ENCODE peak calls at places on chromosomes 4 and X, in four cellular contexts. One of them, this sample, is unnamed.

GRCh38 chrX:107818900-107819521 is 6.7 kb upstream of the MID2 start:
- DNase-seq in GM12891: no peak
- DNase-seq in suprapubic skin: no peak
- DNase-seq in HepG2: no peak
- DNase-seq in this sample: no peak

GRCh38 chrX:95907081-95907480 is 777.6 kb upstream of the DIAPH2 start:
- DNase-seq in GM12891: no peak
- DNase-seq in suprapubic skin: no peak
- DNase-seq in HepG2: no peak
- DNase-seq in this sample: no peak

GRCh38 chr4:2273657-2274319 is 11.9 kb upstream of the MXD4 start:
- DNase-seq in GM12891: no peak
- DNase-seq in suprapubic skin: no peak
- DNase-seq in HepG2: no peak
- DNase-seq in this sample: no peak

GRCh38 chr4:70913947-70914445 is 11.8 kb downstream of the MOB1B start:
- DNase-seq in GM12891: no peak
- DNase-seq in suprapubic skin: no peak
- DNase-seq in HepG2: no peak
- DNase-seq in this sample: no peak

GRCh38 chr4:127601029-127601428 is 31.7 kb upstream of the INTU start:
- DNase-seq in GM12891: no peak
- DNase-seq in suprapubic skin: no peak
- DNase-seq in HepG2: no peak
- DNase-seq in this sample: no peak

GRCh38 chr4:98996056-98996941 is 778 bp downstream of the METAP1 start:
- DNase-seq in GM12891: peak
- DNase-seq in suprapubic skin: no peak
- DNase-seq in HepG2: peak
- DNase-seq in this sample: no peak

GRCh38 chr4:109171098-109171497 is 131.4 kb downstream of the COL25A1 start:
- DNase-seq in GM12891: no peak
- DNase-seq in suprapubic skin: no peak
- DNase-seq in HepG2: no peak
- DNase-seq in this sample: no peak

GRCh38 chr4:26912810-26913209 is 52.2 kb downstream of the STIM2 start:
- DNase-seq in GM12891: no peak
- DNase-seq in suprapubic skin: no peak
- DNase-seq in HepG2: no peak
- DNase-seq in this sample: no peak

GRCh38 chr4:1195894-1196401 is 23.6 kb upstream of the SPON2 start:
- DNase-seq in GM12891: peak
- DNase-seq in suprapubic skin: no peak
- DNase-seq in HepG2: no peak
- DNase-seq in this sample: peak

GRCh38 chrX:46873746-46874145 is 36.9 kb downstream of the RP2 start:
- DNase-seq in GM12891: no peak
- DNase-seq in suprapubic skin: no peak
- DNase-seq in HepG2: no peak
- DNase-seq in this sample: no peak

GRCh38 chr4:26533685-26534084 is 43.4 kb upstream of the CCKAR start:
- DNase-seq in GM12891: no peak
- DNase-seq in suprapubic skin: no peak
- DNase-seq in HepG2: no peak
- DNase-seq in this sample: no peak

GRCh38 chrX:87679849-87680248 is 162.2 kb downstream of the KLHL4 start:
- DNase-seq in GM12891: no peak
- DNase-seq in suprapubic skin: no peak
- DNase-seq in HepG2: no peak
- DNase-seq in this sample: no peak

GRCh38 chrX:44529315-44529714 is 13.3 kb downstream of the FUNDC1 start:
- DNase-seq in GM12891: no peak
- DNase-seq in suprapubic skin: no peak
- DNase-seq in HepG2: no peak
- DNase-seq in this sample: no peak

GRCh38 chr4:4861592-4862551 is 2.4 kb downstream of the MSX1 start:
- DNase-seq in GM12891: no peak
- DNase-seq in suprapubic skin: no peak
- DNase-seq in HepG2: no peak
- DNase-seq in this sample: no peak

GRCh38 chrX:153878969-153879653 is 6.9 kb downstream of the L1CAM start:
- DNase-seq in GM12891: no peak
- DNase-seq in suprapubic skin: no peak
- DNase-seq in HepG2: no peak
- DNase-seq in this sample: no peak

GRCh38 chrX:96372313-96373046 is 312.2 kb upstream of the DIAPH2 start:
- DNase-seq in GM12891: peak
- DNase-seq in suprapubic skin: no peak
- DNase-seq in HepG2: peak
- DNase-seq in this sample: no peak

GRCh38 chr4:63764400-63764799 is 644.9 kb downstream of the TECRL start:
- DNase-seq in GM12891: no peak
- DNase-seq in suprapubic skin: no peak
- DNase-seq in HepG2: no peak
- DNase-seq in this sample: no peak

GRCh38 chr4:105280338-105280809 is 133.7 kb downstream of the TET2 start:
- DNase-seq in GM12891: no peak
- DNase-seq in suprapubic skin: no peak
- DNase-seq in HepG2: no peak
- DNase-seq in this sample: no peak

GRCh38 chr4:11480683-11481082 is 52.0 kb upstream of the HS3ST1 start:
- DNase-seq in GM12891: no peak
- DNase-seq in suprapubic skin: no peak
- DNase-seq in HepG2: no peak
- DNase-seq in this sample: peak

GRCh38 chr4:95095352-95095974 is 337.7 kb downstream of the BMPR1B start:
- DNase-seq in GM12891: no peak
- DNase-seq in suprapubic skin: no peak
- DNase-seq in HepG2: peak
- DNase-seq in this sample: no peak

GRCh38 chr4:83207497-83208105 is 77.0 kb downstream of the COQ2 start:
- DNase-seq in GM12891: no peak
- DNase-seq in suprapubic skin: no peak
- DNase-seq in HepG2: no peak
- DNase-seq in this sample: no peak

GRCh38 chr4:102263024-102263787 is 82.1 kb downstream of the SLC39A8 start:
- DNase-seq in GM12891: no peak
- DNase-seq in suprapubic skin: no peak
- DNase-seq in HepG2: peak
- DNase-seq in this sample: no peak

GRCh38 chr4:89316931-89317366 is 9.3 kb upstream of the GPRIN3 start:
- DNase-seq in GM12891: no peak
- DNase-seq in suprapubic skin: no peak
- DNase-seq in HepG2: no peak
- DNase-seq in this sample: no peak

DNA sequence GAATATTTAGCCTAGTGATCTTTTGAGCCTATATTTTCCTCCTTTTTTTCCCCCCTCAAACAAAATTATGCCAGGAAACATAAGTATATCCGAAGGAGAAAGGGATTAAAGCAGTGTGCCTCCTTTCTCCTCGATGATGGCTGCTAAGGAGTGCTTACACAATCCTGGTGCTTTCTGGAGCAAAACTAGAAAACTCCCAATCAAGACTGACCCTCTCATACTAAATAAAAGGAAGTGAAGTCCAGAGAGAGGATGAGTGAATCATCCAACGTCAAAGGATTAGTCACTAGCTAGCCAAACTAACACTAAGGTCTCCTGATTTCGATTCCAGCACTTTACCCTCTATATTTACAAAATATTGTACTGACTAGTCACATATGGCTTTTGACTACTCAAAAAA is 146.8 kb downstream of the PPP3CA start:
- DNase-seq in GM12891: no peak
- DNase-seq in suprapubic skin: no peak
- DNase-seq in HepG2: peak
- DNase-seq in this sample: no peak
- TF ChIP-seq POLR2AphosphoS5 in GM12891: no peak
- TF ChIP-seq POLR2AphosphoS5 in suprapubic skin: no peak
- TF ChIP-seq POLR2AphosphoS5 in HepG2: no peak
- TF ChIP-seq POLR2AphosphoS5 in this sample: no peak

DNA sequence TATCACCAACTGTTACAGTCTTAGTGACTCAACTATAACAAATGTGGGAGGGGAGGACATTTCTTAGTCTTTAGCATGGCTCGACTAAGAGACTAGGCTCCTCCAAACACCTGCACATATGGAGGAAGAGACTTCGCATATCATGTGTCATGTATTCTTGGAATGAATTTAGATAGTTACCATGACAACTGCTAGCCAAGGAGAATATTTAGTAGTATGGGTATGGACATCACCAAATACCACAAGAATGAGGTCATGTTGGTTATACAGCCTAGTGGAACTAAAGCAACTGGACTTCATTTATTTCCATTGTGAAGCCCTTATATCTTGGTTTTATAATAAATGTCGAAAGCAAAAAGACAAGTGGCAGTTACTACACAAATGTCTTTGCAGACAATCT is 512.3 kb downstream of the CFAP47 start:
- DNase-seq in GM12891: no peak
- DNase-seq in suprapubic skin: no peak
- DNase-seq in HepG2: no peak
- DNase-seq in this sample: no peak
- TF ChIP-seq POLR2AphosphoS5 in GM12891: no peak
- TF ChIP-seq POLR2AphosphoS5 in suprapubic skin: no peak
- TF ChIP-seq POLR2AphosphoS5 in HepG2: no peak
- TF ChIP-seq POLR2AphosphoS5 in this sample: no peak

GRCh38 chr4:7929530-7929951 is 10.1 kb downstream of the AFAP1 start:
- DNase-seq in GM12891: no peak
- DNase-seq in suprapubic skin: no peak
- DNase-seq in HepG2: no peak
- DNase-seq in this sample: peak
- TF ChIP-seq POLR2AphosphoS5 in GM12891: no peak
- TF ChIP-seq POLR2AphosphoS5 in suprapubic skin: no peak
- TF ChIP-seq POLR2AphosphoS5 in HepG2: no peak
- TF ChIP-seq POLR2AphosphoS5 in this sample: no peak

DNA sequence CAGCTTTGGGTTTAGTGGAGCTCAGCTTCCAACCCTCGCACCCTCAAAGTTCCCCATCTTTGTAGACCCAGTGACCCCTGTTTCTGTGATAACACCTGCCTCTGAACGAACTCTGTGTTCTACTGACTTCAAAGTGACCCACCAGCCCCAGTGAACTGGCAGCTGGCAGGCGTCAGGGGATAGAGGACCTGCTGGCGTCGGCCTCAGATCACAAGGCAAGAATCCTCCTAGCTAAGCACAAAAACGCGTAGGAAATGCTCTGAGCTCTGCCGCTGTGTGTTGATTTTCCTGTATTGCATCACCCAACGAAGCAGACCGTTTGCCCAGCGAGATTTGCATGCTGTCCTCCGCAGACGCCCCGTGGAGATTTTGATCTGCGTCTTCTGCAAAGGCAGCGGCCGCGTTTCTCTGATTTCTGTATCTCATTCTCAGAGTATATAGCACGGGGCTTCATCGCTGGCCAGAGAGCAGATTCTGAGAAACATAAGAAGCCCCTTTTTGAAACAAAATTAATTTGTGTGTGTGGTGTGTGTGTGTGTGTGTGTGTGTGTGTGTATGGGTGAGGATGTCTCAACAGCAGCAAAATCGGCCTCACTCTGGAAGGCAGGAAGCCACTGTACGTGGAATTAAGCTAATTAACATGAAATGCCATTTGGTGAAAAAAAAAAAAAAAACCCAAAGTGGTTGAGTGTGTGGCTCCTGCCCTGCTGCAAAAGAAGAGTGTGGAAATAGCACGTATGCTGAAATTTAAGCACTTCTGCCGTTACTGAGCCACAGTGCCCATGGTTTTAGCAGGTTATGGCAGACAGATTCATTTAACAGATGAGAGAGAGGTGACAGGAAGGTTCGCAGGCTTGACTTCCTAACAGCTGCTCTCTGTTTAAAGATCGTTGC is 29.2 kb upstream of the ASMTL start:
- DNase-seq in GM12891: no peak
- DNase-seq in suprapubic skin: peak
- DNase-seq in HepG2: peak
- DNase-seq in this sample: peak
- TF ChIP-seq POLR2AphosphoS5 in GM12891: peak
- TF ChIP-seq POLR2AphosphoS5 in suprapubic skin: no peak
- TF ChIP-seq POLR2AphosphoS5 in HepG2: peak
- TF ChIP-seq POLR2AphosphoS5 in this sample: no peak

GRCh38 chr4:37666625-37667071 is 19.5 kb downstream of the RELL1 start:
- DNase-seq in GM12891: no peak
- DNase-seq in suprapubic skin: no peak
- DNase-seq in HepG2: peak
- DNase-seq in this sample: no peak
- TF ChIP-seq POLR2AphosphoS5 in GM12891: no peak
- TF ChIP-seq POLR2AphosphoS5 in suprapubic skin: no peak
- TF ChIP-seq POLR2AphosphoS5 in HepG2: no peak
- TF ChIP-seq POLR2AphosphoS5 in this sample: peak

This sample was measured in sigmoid colon.